ENCODE peak calls at places on chromosomes 4 and X, in four cellular contexts. Q is HFF-Myc, Z is GM13976, M is RWPE1. K is an unnamed sample.

GRCh38 chr4:8330821-8331566 is 61.4 kb downstream of the HTRA3 start:
- DNase-seq in Z (no peak), Q (no peak), M (no peak), K (peak)

GRCh38 chrX:30580641-30581040 is 3.1 kb upstream of the TASL start:
- DNase-seq in Q (no peak), Z (no peak), M (no peak), K (peak)

GRCh38 chr4:109434007-109434792 is 585 bp downstream of the SEC24B start:
- DNase-seq in M (no peak), Q (no peak), Z (peak), K (peak)

GRCh38 chrX:27132851-27133250 is 330.3 kb downstream of the PPP4R3C start:
- DNase-seq in M (no peak), Z (no peak), Q (no peak), K (no peak)

GRCh38 chrX:123340691-123341090 is 156.6 kb downstream of the GRIA3 start:
- DNase-seq in Q (no peak), Z (no peak), M (no peak), K (peak)

GRCh38 chr4:73869130-73870055 is at the start of gene CXCL1:
- DNase-seq in Z (peak), Q (no peak), M (peak), K (peak)

GRCh38 chr4:168475745-168476144 is 4.5 kb downstream of the DDX60L start:
- DNase-seq in Q (no peak), M (no peak), Z (no peak), K (peak)

GRCh38 chr4:138090145-138090917 is 151.8 kb downstream of the SLC7A11 start:
- DNase-seq in M (peak), Z (peak), Q (peak), K (peak)

GRCh38 chr4:109040441-109040840 is 262.0 kb downstream of the COL25A1 start:
- DNase-seq in M (no peak), Z (no peak), Q (no peak), K (peak)

GRCh38 chr4:184039963-184040383 is 134.9 kb downstream of the STOX2 start:
- DNase-seq in M (no peak), Z (peak), Q (no peak), K (no peak)

GRCh38 chrX:19487520-19488200 is 27.6 kb downstream of the MAP3K15 start:
- DNase-seq in Q (no peak), M (no peak), Z (no peak), K (no peak)

GRCh38 chrX:58025979-58026378 is 115.7 kb upstream of the ZXDA start:
- DNase-seq in Q (no peak), Z (peak), M (peak), K (peak)

GRCh38 chr4:25129926-25130325 is 30.3 kb downstream of the SEPSECS start:
- DNase-seq in Z (no peak), Q (no peak), M (no peak), K (no peak)

GRCh38 chr4:186554890-186555827 is at the start of gene MTNR1A:
- DNase-seq in Q (no peak), Z (no peak), M (peak), K (no peak)

GRCh38 chr4:25165916-25166315 is 5.7 kb upstream of the SEPSECS start:
- DNase-seq in Q (no peak), Z (no peak), M (no peak), K (no peak)

GRCh38 chrX:108299101-108299591 is 139.1 kb downstream of the COL4A6 start:
- DNase-seq in M (peak), Z (no peak), Q (no peak), K (peak)

GRCh38 chr4:189305500-189305899 is 635.2 kb upstream of the FRG1 start:
- DNase-seq in M (no peak), Z (no peak), Q (no peak), K (no peak)

GRCh38 chr4:3389186-3389878 is 52.4 kb upstream of the HGFAC start:
- DNase-seq in M (no peak), Z (no peak), Q (no peak), K (no peak)

GRCh38 chrX:97117572-97117971 is 233.9 kb downstream of the RPA4 start:
- DNase-seq in Q (no peak), M (no peak), Z (no peak), K (no peak)

GRCh38 chr4:102493794-102494193 is 7.4 kb upstream of the NFKB1 start:
- DNase-seq in M (no peak), Z (no peak), Q (no peak), K (no peak)

GRCh38 chrX:75038925-75039324 is 113.7 kb upstream of the NEXMIF start:
- DNase-seq in Z (peak), M (no peak), Q (peak), K (peak)

GRCh38 chrX:101918746-101919145 is 13.1 kb downstream of the ZMAT1 start:
- DNase-seq in Q (no peak), M (no peak), Z (no peak), K (no peak)

GRCh38 chr4:47662975-47663374 is 174.9 kb downstream of the CORIN start:
- DNase-seq in Q (no peak), M (no peak), Z (no peak), K (peak)

GRCh38 chr4:182698212-182698611 is 219.0 kb downstream of the DCTD start:
- DNase-seq in Q (no peak), M (no peak), Z (no peak), K (no peak)

GRCh38 chr4:113355550-113356371 is 306.3 kb downstream of the ANK2 start:
- DNase-seq in M (peak), Q (peak), Z (peak), K (peak)

GRCh38 chr4:2413821-2414610 is 4.4 kb downstream of the ZFYVE28 start:
- DNase-seq in Z (no peak), Q (no peak), M (no peak), K (no peak)

GRCh38 chrX:29841750-29842149 is 373.6 kb upstream of the MAGEB2 start:
- DNase-seq in M (no peak), Q (no peak), Z (no peak), K (no peak)

GRCh38 chr4:121697626-121698025 is 846 bp upstream of the ANXA5 start:
- DNase-seq in Q (no peak), M (no peak), Z (no peak), K (no peak)

GRCh38 chr4:127533028-127533700 is 99.6 kb upstream of the INTU start:
- DNase-seq in Z (no peak), Q (no peak), M (no peak), K (no peak)

DNA sequence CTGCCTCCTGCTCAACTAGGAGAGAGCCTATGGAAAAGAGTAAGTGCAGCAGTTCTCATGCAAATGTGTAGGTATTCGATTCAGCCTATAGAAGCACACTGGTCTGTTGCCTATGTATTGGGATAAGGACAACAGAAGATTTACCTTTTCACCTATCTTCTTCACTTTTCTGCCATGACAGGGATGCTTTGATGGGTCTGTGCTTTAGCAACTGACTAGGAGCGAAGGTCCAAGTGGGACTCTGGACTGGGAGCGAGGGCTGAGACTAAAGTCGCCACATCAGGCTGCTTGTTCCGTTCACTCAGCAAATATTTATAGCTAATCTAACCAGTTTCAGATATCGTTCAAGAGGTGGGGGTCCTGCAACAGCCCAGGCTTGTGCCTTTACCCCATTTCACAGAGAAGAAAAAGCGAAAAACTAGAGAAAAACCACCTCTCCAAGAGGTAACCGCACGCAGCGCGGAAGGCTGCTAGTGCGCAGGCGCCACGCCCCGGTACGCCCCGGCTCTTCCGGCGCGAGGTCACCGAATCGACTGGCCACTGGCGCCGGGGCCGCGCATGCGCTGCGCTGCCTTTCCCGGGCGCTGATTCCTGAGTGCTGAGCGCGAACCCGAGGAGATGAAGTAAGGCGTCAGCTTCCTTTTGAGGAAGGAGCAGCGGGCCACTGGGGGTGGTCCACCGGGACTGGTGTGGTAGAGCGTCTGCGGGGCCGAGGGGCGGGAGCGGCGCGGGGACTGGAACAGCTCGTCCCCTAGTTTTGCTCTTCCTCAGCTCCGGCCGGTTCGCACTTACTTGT is at the start of gene RBMX2:
- DNase-seq in M (peak), Z (peak), Q (peak), K (peak)
- TF ChIP-seq CTCF in M (no peak), Z (no peak), Q (no peak), K (no peak)

GRCh38 chrX:8721536-8721935 is 10.4 kb downstream of the ANOS1 start:
- DNase-seq in Q (no peak), Z (no peak), M (no peak), K (no peak)

GRCh38 chrX:8728932-8729331 is 3.0 kb downstream of the ANOS1 start:
- DNase-seq in Z (no peak), Q (no peak), M (no peak), K (peak)

GRCh38 chrX:8726031-8726652 is 5.8 kb downstream of the ANOS1 start:
- DNase-seq in Q (no peak), Z (no peak), M (no peak), K (peak)

DNA sequence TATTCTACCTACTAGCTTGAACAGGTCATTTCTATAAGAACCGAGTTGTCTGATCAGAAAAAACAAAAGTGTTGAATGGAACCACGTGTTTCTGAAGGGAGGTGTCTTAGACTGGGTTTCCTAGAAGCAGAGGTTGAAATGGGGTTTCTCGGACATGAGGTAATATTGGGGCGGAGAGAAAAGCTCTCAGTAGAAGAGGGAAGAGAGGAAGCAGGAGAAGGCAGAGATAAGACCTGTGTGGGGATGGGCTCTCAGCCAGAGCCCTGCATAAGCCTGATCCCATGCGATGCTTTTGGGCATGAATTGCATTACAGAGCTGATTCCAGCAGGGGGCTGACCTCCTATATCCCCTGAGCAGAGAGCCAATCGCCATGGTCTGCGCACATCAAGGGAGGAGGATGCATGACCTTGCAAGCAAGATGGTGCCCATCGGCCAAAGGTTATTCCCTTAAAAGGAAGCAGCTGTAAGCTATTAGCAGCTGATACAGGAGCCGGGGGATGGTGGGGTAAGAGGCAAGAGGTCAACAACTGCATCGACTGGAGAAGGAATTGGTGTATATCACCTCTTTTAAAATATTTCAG is 7.7 kb downstream of the ANOS1 start:
- DNase-seq in Z (no peak), M (no peak), Q (no peak), K (no peak)
- TF ChIP-seq CTCF in Z (no peak), M (no peak), Q (peak), K (no peak)

DNA sequence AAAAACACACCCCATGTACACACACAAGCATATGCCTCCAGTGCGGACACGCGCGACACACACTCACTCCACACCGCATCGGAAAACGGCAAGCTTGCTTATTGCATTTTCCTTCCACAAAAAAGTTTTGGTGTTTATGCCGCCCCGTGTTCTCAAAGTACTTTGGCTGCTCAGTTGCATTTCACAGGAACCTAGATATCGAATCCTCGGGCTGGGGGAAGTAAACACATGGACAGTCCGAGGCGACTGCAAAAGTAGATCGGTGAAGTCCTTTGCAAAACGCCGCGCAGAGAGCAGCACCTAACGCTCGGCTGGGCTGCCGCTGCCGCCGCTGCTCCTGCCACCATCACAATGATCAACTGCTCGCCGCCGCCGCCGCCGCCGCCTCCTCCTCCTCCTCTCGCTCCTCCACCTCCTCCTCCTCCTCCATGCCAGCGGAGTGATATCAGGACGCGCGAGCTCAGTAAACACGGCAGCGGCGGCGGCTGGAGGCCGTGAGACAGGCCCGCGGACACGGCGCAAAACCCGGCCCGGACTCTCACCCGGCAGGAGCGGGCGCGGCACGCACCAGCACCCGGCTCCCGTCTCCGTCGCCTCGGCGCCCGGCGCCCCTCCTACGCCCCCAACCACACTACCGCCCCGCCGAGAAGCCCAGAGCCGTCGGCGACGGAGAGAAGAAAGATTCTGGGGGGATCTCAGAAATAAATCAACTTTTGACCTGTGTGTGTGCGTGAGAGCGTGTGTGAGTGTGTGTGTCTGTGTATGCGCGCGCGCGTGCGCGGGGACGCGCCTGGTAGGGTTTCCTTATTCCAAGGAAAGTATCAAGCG is at the start of gene MAML3:
- DNase-seq in Q (peak), Z (peak), M (no peak), K (peak)
- TF ChIP-seq CTCF in Q (no peak), Z (no peak), M (no peak), K (no peak)

DNA sequence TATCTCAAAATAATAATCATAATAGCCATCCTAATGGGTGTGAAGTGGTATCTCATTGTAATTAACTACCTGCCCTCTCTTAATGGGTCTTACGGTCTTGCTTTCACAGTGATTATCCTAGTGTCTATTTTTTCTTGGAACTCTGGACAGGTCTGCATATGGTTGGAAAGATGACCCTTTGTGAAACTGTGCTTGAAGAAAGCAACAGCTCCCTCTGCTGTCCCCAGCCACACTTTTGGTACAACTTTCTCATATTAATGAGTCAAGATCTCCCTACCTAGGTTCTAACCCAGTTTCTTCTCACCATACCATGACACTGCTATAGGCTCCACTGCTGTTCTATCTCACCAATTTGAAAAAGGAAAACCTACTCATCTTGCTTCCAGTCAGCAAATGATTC is 2.4 kb downstream of the TFDP3 start:
- DNase-seq in Q (no peak), Z (no peak), M (peak), K (peak)
- TF ChIP-seq CTCF in Q (no peak), Z (no peak), M (no peak), K (peak)

GRCh38 chr4:81408341-81408740 is 63.4 kb downstream of the RASGEF1B start:
- DNase-seq in Z (no peak), M (no peak), Q (no peak), K (no peak)

GRCh38 chr4:81407726-81408125 is 64.0 kb downstream of the RASGEF1B start:
- DNase-seq in Q (no peak), M (no peak), Z (no peak), K (no peak)

GRCh38 chr4:81405900-81406401 is 65.8 kb downstream of the RASGEF1B start:
- DNase-seq in M (peak), Z (peak), Q (peak), K (peak)

GRCh38 chr4:81409836-81410235 is 61.9 kb downstream of the RASGEF1B start:
- DNase-seq in Z (no peak), Q (no peak), M (no peak), K (no peak)

GRCh38 chr4:81404294-81404693 is 67.4 kb downstream of the RASGEF1B start:
- DNase-seq in Q (no peak), Z (no peak), M (no peak), K (peak)
- TF ChIP-seq CTCF in Q (no peak), Z (no peak), M (no peak), K (no peak)

DNA sequence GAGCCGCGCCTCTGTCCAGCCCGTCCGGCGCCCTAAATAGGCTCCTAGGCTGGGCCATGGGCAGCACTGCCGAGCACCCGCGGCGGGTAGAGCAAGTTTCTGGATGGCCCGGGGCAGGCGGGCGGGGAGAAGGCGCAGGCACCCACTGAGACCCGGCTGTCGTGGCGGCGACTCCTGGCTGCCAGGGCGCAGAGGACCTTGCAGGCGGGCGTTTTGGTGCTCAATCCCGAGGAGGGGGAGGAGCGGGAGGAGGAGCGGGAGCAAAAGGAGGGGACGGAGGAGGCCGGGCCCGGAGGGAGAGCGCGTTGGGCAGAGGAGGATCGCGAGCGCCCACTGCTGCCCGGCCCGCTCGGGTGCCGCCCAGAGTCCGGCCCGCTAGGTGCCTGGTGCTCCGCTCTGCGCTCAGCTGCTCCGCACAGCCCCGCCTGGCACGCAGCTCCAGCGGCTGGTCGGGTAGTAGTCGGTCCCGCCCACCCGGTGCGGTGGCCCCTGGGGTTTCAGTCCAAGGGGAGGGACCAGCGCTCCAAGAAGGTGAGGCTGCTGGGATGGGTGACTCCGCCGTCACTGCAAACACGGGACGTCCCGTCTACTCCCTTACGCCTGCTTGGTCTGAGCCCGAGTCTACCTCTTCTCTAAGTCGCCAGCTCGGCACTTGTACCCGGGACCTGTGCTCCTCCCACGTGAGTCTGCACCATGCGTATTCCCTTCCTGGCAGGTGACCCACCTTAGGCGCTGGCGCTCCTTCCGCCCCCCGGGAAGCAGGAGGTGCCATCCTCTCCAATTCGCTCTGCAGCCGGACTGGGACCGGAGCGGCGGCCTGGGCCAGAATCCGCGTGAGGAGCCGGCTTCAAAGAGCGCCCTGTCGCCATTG is at the start of gene HS3ST1:
- DNase-seq in Z (peak), M (peak), Q (no peak), K (peak)
- TF ChIP-seq CTCF in Z (peak), M (peak), Q (peak), K (peak)